ENCODE peak calls at places on chromosome 6, in eight cellular contexts. O, S, I, R, W, P, Z and H are unnamed samples.

GRCh38 chr6:106882133-106882532 is 92.4 kb downstream of the CD24 start:
- DNase-seq in S (no peak), I (no peak), P (no peak), W (no peak), R (no peak), O (no peak), Z (no peak), H (no peak)

GRCh38 chr6:89582669-89583325 is 55.8 kb downstream of the LYRM2 start:
- DNase-seq in P (no peak), W (no peak), Z (no peak), R (no peak), I (no peak), O (no peak), S (no peak), H (no peak)

GRCh38 chr6:75489025-75489424 is 4.6 kb downstream of the FILIP1 start:
- DNase-seq in I (no peak), S (no peak), R (peak; percentile 71), W (peak; percentile 54), O (no peak), Z (peak; percentile 27), P (no peak), H (no peak)

GRCh38 chr6:86706449-86706848 is 230.9 kb upstream of the HTR1E start:
- DNase-seq in I (no peak), R (no peak), Z (no peak), O (no peak), S (no peak), W (no peak), P (no peak), H (no peak)

GRCh38 chr6:7919871-7920270 is 9.3 kb upstream of the TXNDC5 start:
- DNase-seq in S (no peak), W (no peak), R (peak; percentile 92), O (no peak), P (no peak), Z (no peak), I (peak; percentile 61), H (no peak)

GRCh38 chr6:54595844-54596243 is 250.7 kb upstream of the FAM83B start:
- DNase-seq in I (no peak), S (no peak), O (no peak), P (no peak), R (peak; percentile 73), Z (peak; percentile 79), W (no peak), H (no peak)

GRCh38 chr6:150732765-150733539 is 132.6 kb upstream of the MTHFD1L start:
- DNase-seq in W (no peak), I (no peak), Z (no peak), R (no peak), S (no peak), P (no peak), O (no peak), H (no peak)

GRCh38 chr6:89536230-89536629 is 102.3 kb downstream of the LYRM2 start:
- DNase-seq in O (no peak), Z (no peak), S (no peak), R (no peak), W (no peak), I (no peak), P (no peak), H (no peak)

GRCh38 chr6:162211777-162212176 is 515.8 kb downstream of the PRKN start:
- DNase-seq in I (no peak), O (no peak), S (no peak), P (no peak), R (peak; percentile 8), W (no peak), Z (no peak), H (no peak)

GRCh38 chr6:117482240-117483003 is at the start of gene DCBLD1:
- DNase-seq in R (peak; percentile 82), S (peak; percentile 89), W (peak; percentile 56), I (peak; percentile 46), Z (peak; percentile 70), O (peak; percentile 68), P (peak; percentile 83), H (peak; percentile 79)

GRCh38 chr6:107115695-107116327 is 496 bp upstream of the BEND3 start:
- DNase-seq in R (peak; percentile 39), S (no peak), O (peak; percentile 41), W (peak; percentile 36), I (peak; percentile 18), P (peak; percentile 26), Z (no peak), H (peak; percentile 60)

GRCh38 chr6:118263929-118264486 is 284.1 kb upstream of the PLN start:
- DNase-seq in R (peak; percentile 58), W (peak; percentile 38), O (peak; percentile 56), P (no peak), S (no peak), I (no peak), Z (peak; percentile 1), H (no peak)

GRCh38 chr6:106509420-106510089 is 119.7 kb downstream of the RTN4IP1 start:
- DNase-seq in R (no peak), Z (no peak), P (no peak), I (no peak), O (no peak), S (no peak), W (peak; percentile 29), H (no peak)

GRCh38 chr6:139982652-139983051 is 608.2 kb upstream of the CITED2 start:
- DNase-seq in Z (peak; percentile 74), O (no peak), I (no peak), S (no peak), W (peak; percentile 68), P (no peak), R (peak; percentile 82), H (no peak)

GRCh38 chr6:56821005-56821432 is 133.9 kb upstream of the BEND6 start:
- DNase-seq in O (no peak), W (no peak), I (no peak), R (no peak), S (no peak), P (no peak), Z (no peak), H (no peak)

GRCh38 chr6:30063315-30063714 is 2.2 kb downstream of the POLR1H start:
- DNase-seq in S (no peak), O (no peak), R (no peak), Z (no peak), P (no peak), I (no peak), W (no peak), H (no peak)

GRCh38 chr6:30071081-30071818 is 4.3 kb downstream of the PPP1R11 start:
- DNase-seq in O (no peak), Z (peak; percentile 15), P (peak; percentile 46), R (peak; percentile 70), W (peak; percentile 25), S (peak; percentile 44), I (peak; percentile 40), H (no peak)

GRCh38 chr6:30062471-30063178 is 1.6 kb downstream of the POLR1H start:
- DNase-seq in W (no peak), Z (no peak), O (no peak), I (no peak), R (no peak), P (no peak), S (no peak), H (no peak)

GRCh38 chr6:30067460-30068139 is 602 bp downstream of the PPP1R11 start:
- DNase-seq in W (no peak), Z (no peak), I (no peak), R (no peak), S (no peak), P (no peak), O (peak; percentile 92), H (no peak)

GRCh38 chr6:30066577-30067459 is at the start of gene PPP1R11:
- DNase-seq in I (peak; percentile 98), P (peak; percentile 95), S (peak; percentile 99), O (peak; percentile 99), R (peak; percentile 100), Z (peak; percentile 99), W (peak; percentile 99), H (peak; percentile 99)
- TF ChIP-seq CTCF in I (no peak), P (no peak), S (peak; percentile 5), O (no peak), R (no peak), Z (no peak), W (no peak), H (no peak)

DNA sequence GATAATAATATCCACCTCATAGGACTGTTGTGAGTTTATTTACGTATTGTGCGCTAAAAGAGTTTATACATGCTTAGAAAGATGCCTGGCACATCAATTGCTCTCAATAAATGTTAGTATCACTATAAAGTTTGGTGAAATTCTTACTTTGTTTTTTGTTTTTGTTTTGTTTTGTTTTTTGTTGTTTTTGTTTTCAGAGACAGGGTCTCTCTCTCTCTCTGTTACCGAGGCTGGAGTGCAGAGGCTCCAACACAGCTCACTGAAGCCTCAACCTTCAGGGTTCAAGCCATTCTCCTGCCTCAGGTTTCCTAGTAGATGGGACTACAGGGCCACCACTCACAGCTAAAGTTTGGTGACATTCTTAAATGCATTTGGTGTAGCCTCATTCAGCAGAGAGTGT is 32.2 kb upstream of the BTN3A2 start:
- DNase-seq in I (no peak), P (no peak), W (no peak), R (no peak), S (no peak), O (no peak), Z (no peak), H (no peak)
- H3K4me3 ChIP-seq in I (no peak overlapping the region), P (no peak overlapping the region), W (no peak overlapping the region), R (no peak overlapping the region), S (no peak overlapping the region), O (no peak overlapping the region), Z (no peak overlapping the region), H (no peak overlapping the region)

DNA sequence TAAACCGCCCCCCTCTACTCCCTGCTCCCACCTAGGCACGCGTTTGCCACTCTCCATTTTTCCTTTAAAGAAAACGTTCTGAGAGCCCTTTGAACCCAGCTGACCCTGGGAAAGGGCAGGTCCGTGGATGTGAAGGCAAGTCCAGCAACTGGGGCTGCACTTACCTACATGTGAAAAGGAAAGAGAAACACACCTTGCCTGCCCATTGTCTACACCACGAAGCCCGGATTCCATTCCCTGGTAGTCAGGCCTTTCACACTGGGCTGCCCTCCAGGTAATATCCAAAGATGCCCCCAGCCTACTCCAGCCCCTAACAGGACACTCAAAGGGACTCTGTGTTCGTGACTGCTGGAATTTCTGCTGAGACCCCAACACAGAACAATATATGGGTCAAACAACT is 94.4 kb downstream of the CD83 start:
- DNase-seq in O (no peak), Z (no peak), P (no peak), W (no peak), R (no peak), S (no peak), I (no peak), H (no peak)
- H3K36me3 ChIP-seq in O (no peaks in the 10 kb centered on the region), Z (no peaks in the 10 kb centered on the region), P (no peaks in the 10 kb centered on the region), W (no peaks in the 10 kb centered on the region), R (no peaks in the 10 kb centered on the region), S (no peaks in the 10 kb centered on the region), I (no peaks in the 10 kb centered on the region), H (no peaks in the 10 kb centered on the region)

DNA sequence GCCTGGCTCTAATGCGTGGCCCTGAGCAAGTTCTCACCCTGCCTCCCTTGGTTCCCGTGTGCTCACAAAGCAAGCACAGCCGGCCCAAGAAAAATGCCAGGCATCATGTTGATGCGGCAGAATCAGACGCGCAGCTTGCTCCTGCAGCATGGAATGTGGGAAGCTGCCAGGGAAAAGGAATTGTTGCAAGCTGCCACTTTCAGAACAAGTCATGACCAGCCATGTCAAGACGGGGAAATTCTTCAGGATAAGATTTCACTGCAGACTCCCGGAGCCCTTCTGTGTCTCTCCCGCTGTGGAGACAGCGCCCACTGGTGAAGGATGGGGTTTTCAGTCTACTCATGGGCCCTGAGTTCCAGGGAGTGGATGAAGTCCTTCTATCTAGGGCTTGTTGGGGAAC is 4.6 kb downstream of the DACT2 start:
- DNase-seq in W (no peak), Z (no peak), S (no peak), P (no peak), O (peak; percentile 65), I (no peak), R (peak; percentile 92), H (no peak)
- TF ChIP-seq CTCF in W (no peak), Z (no peak), S (peak; percentile 25), P (no peak), O (no peak), I (no peak), R (peak; percentile 82), H (no peak)